ENCODE peak calls at places on chromosomes 16 and 17, in four cellular contexts. P is HCEC 1CT; U is stimulated activated CD4-positive, alpha-beta T cell treated with anti-CD3 and anti-CD28 coated beads, Interleukin-1b, Interleukin-23, amount 100 ng/mL, for 1 hour; N is CD4-positive, alpha-beta memory T cell. S is an unnamed sample.
A peak's percentile ranks its signal among the peaks of the same experiment; 100 is the strongest.

GRCh38 chr17:47821424-47822379 is at the start of gene OSBPL7:
- DNase-seq in U (no peak), N (peak; percentile 72), P (peak; percentile 85), S (peak; percentile 68)

GRCh38 chr17:48335858-48336500 is 94.0 kb downstream of the SKAP1 start:
- DNase-seq in U (no peak), P (peak; percentile 61), N (peak; percentile 66), S (peak; percentile 27)

GRCh38 chr16:48609453-48610023 is 442 bp downstream of the N4BP1 start:
- DNase-seq in P (peak; percentile 39), U (no peak), N (no peak), S (peak; percentile 46)

GRCh38 chr17:58493506-58493905 is 5.3 kb upstream of the HSF5 start:
- DNase-seq in U (no peak), P (no peak), N (no peak), S (no peak)

GRCh38 chr17:69300222-69300621 is 26.7 kb downstream of the ABCA5 start:
- DNase-seq in U (no peak), P (no peak), N (no peak), S (no peak)

GRCh38 chr17:17940451-17940911 is 31.7 kb downstream of the TOM1L2 start:
- DNase-seq in N (no peak), U (no peak), P (peak; percentile 38), S (no peak)

GRCh38 chr16:12236491-12237030 is 260.0 kb downstream of the SNX29 start:
- DNase-seq in P (peak; percentile 2), N (no peak), U (no peak), S (no peak)

GRCh38 chr16:65323655-65324237 is 201.9 kb upstream of the CDH11 start:
- DNase-seq in N (no peak), P (no peak), U (no peak), S (no peak)

GRCh38 chr16:62068747-62069146 is 32.5 kb upstream of the CDH8 start:
- DNase-seq in U (no peak), N (no peak), P (no peak), S (no peak)

GRCh38 chr17:37176683-37177082 is 199.1 kb upstream of the C17orf78 start:
- DNase-seq in N (no peak), U (no peak), P (peak; percentile 39), S (no peak)

GRCh38 chr17:66255527-66255971 is 26.3 kb upstream of the APOH start:
- DNase-seq in U (no peak), P (no peak), N (peak; percentile 23), S (no peak)

GRCh38 chr17:1643293-1643998 is 2.1 kb downstream of the SCARF1 start:
- DNase-seq in N (peak; percentile 74), P (no peak), U (no peak), S (peak; percentile 70)

GRCh38 chr16:54077412-54077821 is 209.2 kb downstream of the IRX3 start:
- DNase-seq in U (no peak), N (no peak), P (peak; percentile 69), S (no peak)

GRCh38 chr17:75856062-75856681 is 1.0 kb upstream of the WBP2 start:
- DNase-seq in N (no peak), P (no peak), U (no peak), S (no peak)

GRCh38 chr16:67357561-67357960 is 30.9 kb downstream of the LRRC36 start:
- DNase-seq in U (no peak), P (no peak), N (no peak), S (no peak)

GRCh38 chr17:65564793-65565192 is 3.3 kb upstream of the AXIN2 start:
- DNase-seq in U (no peak), P (no peak), N (no peak), S (no peak)

GRCh38 chr17:68356949-68357455 is 65.7 kb downstream of the ARSG start:
- DNase-seq in P (no peak), N (no peak), U (no peak), S (no peak)

GRCh38 chr16:78040396-78040795 is 18.0 kb downstream of the CLEC3A start:
- DNase-seq in U (no peak), P (no peak), N (no peak), S (no peak)

GRCh38 chr16:87598431-87598830 is 3.9 kb upstream of the JPH3 start:
- DNase-seq in U (no peak), P (no peak), N (no peak), S (no peak)

GRCh38 chr17:57086069-57086930 is 1.3 kb downstream of the AKAP1 start:
- DNase-seq in P (peak; percentile 20), U (no peak), N (peak; percentile 14), S (peak; percentile 64)

GRCh38 chr17:44078412-44078811 is 7.9 kb downstream of the G6PC3 start:
- DNase-seq in P (no peak), N (no peak), U (no peak), S (no peak)

GRCh38 chr16:55008836-55009510 is 78.3 kb downstream of the IRX5 start:
- DNase-seq in N (no peak), U (no peak), P (no peak), S (no peak)

GRCh38 chr16:1363501-1364041 is 11.8 kb downstream of the GNPTG start:
- DNase-seq in U (peak; percentile 61), N (peak; percentile 60), P (peak; percentile 22), S (peak; percentile 87)

GRCh38 chr16:89723279-89724250 is 2.2 kb downstream of the ZNF276 start:
- DNase-seq in U (no peak), P (no peak), N (peak; percentile 91), S (no peak)

GRCh38 chr17:50088952-50089825 is 6.0 kb upstream of the PDK2 start:
- DNase-seq in P (no peak), U (no peak), N (no peak), S (no peak)

GRCh38 chr17:2684549-2684948 is 27.0 kb downstream of the CLUH start:
- DNase-seq in N (no peak), U (no peak), P (no peak), S (no peak)

GRCh38 chr17:33291248-33292183 is 1.6 kb downstream of the ASIC2 start:
- DNase-seq in P (peak; percentile 4), U (no peak), N (no peak), S (peak; percentile 65)

GRCh38 chr16:79717324-79717848 is 116.8 kb upstream of the MAF start:
- DNase-seq in N (no peak), U (no peak), P (no peak), S (peak; percentile 47)

GRCh38 chr16:89687092-89687940 is 827 bp downstream of the CDK10 start:
- DNase-seq in U (no peak), N (no peak), P (peak; percentile 34), S (peak; percentile 71)

GRCh38 chr17:60901806-60902205 is 224.2 kb downstream of the BCAS3 start:
- DNase-seq in N (no peak), U (no peak), P (peak; percentile 92), S (no peak)

GRCh38 chr17:17564896-17565295 is 26.6 kb downstream of the PEMT start:
- DNase-seq in U (no peak), P (no peak), N (no peak), S (peak; percentile 35)

GRCh38 chr17:28225271-28225670 is 93.7 kb upstream of the TMEM97 start:
- DNase-seq in U (no peak), P (no peak), N (no peak), S (no peak)

GRCh38 chr17:74212262-74212912 is 984 bp upstream of the TTYH2 start:
- DNase-seq in U (no peak), N (no peak), P (peak; percentile 4), S (peak; percentile 52)

GRCh38 chr17:83194189-83194565 is 114.8 kb downstream of the METRNL start:
- DNase-seq in N (no peak), U (no peak), P (no peak), S (no peak)

GRCh38 chr17:31517524-31517923 is 126.0 kb downstream of the RAB11FIP4 start:
- DNase-seq in N (no peak), P (no peak), U (no peak), S (peak; percentile 71)

GRCh38 chr17:2405247-2405926 is 4.5 kb upstream of the MNT start:
- DNase-seq in P (peak; percentile 96), N (no peak), U (no peak), S (no peak)

GRCh38 chr17:73013816-73014663 is 78.4 kb downstream of the SLC39A11 start:
- DNase-seq in P (no peak), N (no peak), U (no peak), S (peak; percentile 22)

GRCh38 chr16:77834600-77834963 is 46.2 kb downstream of the VAT1L start:
- DNase-seq in U (no peak), N (no peak), P (peak; percentile 70), S (peak; percentile 45)

GRCh38 chr17:77216435-77216980 is 75.7 kb downstream of the SEC14L1 start:
- DNase-seq in N (no peak), U (no peak), P (no peak), S (no peak)

S was measured in ELF-1.